ENCODE peak calls at places on chromosomes 12 and 14, in six cellular contexts. W, D, R, S, M and T are unnamed samples.

GRCh38 chr12:99911076-99911475 is 73.7 kb downstream of the ANKS1B start:
- DNase-seq in R (peak), M (no peak), W (no peak), D (no peak), S (no peak), T (no peak)

GRCh38 chr12:132489078-132489601 is 811 bp upstream of the FBRSL1 start:
- DNase-seq in W (no peak), D (no peak), M (peak), S (peak), R (no peak), T (no peak)

GRCh38 chr12:121205491-121205890 is 4.4 kb upstream of the P2RX4 start:
- DNase-seq in R (no peak), W (no peak), S (no peak), D (no peak), M (no peak), T (no peak)

GRCh38 chr12:96386794-96387193 is 13.4 kb downstream of the CDK17 start:
- DNase-seq in R (no peak), S (no peak), W (no peak), M (no peak), D (no peak), T (no peak)

GRCh38 chr14:54487771-54488170 is 1.0 kb downstream of the GMFB start:
- DNase-seq in R (peak), S (no peak), D (no peak), M (no peak), W (no peak), T (no peak)

GRCh38 chr12:111626230-111626629 is 27.1 kb upstream of the ATXN2 start:
- DNase-seq in D (no peak), W (no peak), S (no peak), R (no peak), M (no peak), T (no peak)

GRCh38 chr12:110543252-110543959 is 39.7 kb downstream of the PPTC7 start:
- DNase-seq in M (peak), D (no peak), R (peak), W (peak), S (no peak), T (no peak)

GRCh38 chr14:69711065-69711464 is 55.9 kb upstream of the SRSF5 start:
- DNase-seq in M (peak), R (no peak), W (peak), D (no peak), S (no peak), T (no peak)

GRCh38 chr14:31740688-31741087 is 179.5 kb downstream of the NUBPL start:
- DNase-seq in S (no peak), M (no peak), W (no peak), D (no peak), R (no peak), T (no peak)

GRCh38 chr12:50567926-50568325 is 63.1 kb downstream of the DIP2B start:
- DNase-seq in S (no peak), D (no peak), W (no peak), R (no peak), M (no peak), T (no peak)

GRCh38 chr12:46585854-46586621 is 213.5 kb upstream of the SLC38A2 start:
- DNase-seq in W (no peak), R (no peak), M (peak), D (no peak), S (no peak), T (no peak)

GRCh38 chr12:22333186-22333745 is 1.2 kb downstream of the ST8SIA1 start:
- DNase-seq in D (no peak), M (no peak), W (no peak), S (no peak), R (no peak), T (no peak)

GRCh38 chr14:68846466-68846865 is 53.6 kb upstream of the ZFP36L1 start:
- DNase-seq in R (no peak), D (no peak), W (no peak), S (no peak), M (no peak), T (no peak)

GRCh38 chr12:132353811-132354210 is 24.4 kb upstream of the GALNT9 start:
- DNase-seq in R (no peak), W (no peak), D (no peak), S (no peak), M (no peak), T (no peak)

GRCh38 chr12:26580619-26581018 is 252.4 kb downstream of the ITPR2 start:
- DNase-seq in S (no peak), D (no peak), M (no peak), W (no peak), R (no peak), T (no peak)

GRCh38 chr14:100223332-100224171 is 15.4 kb upstream of the YY1 start:
- DNase-seq in M (no peak), D (no peak), S (no peak), R (no peak), W (no peak), T (no peak)

GRCh38 chr12:15540025-15540424 is 217.7 kb downstream of the PTPRO start:
- DNase-seq in M (no peak), R (no peak), S (no peak), W (no peak), D (no peak), T (no peak)

GRCh38 chr14:54597795-54598443 is 31.0 kb downstream of the SAMD4A start:
- DNase-seq in R (no peak), S (no peak), D (no peak), M (no peak), W (no peak), T (no peak)

GRCh38 chr12:21934173-21934572 is 7.1 kb downstream of the ABCC9 start:
- DNase-seq in D (no peak), M (no peak), S (no peak), W (no peak), R (no peak), T (no peak)

GRCh38 chr12:84056-84455 is 17.5 kb downstream of the IQSEC3 start:
- DNase-seq in R (no peak), S (no peak), D (no peak), W (peak), M (no peak), T (peak)

GRCh38 chr14:93239869-93240677 is 33.0 kb downstream of the UBR7 start:
- DNase-seq in D (no peak), W (no peak), R (peak), M (no peak), S (no peak), T (no peak)

GRCh38 chr14:90627478-90627877 is 188.8 kb downstream of the TTC7B start:
- DNase-seq in S (no peak), D (no peak), W (no peak), R (no peak), M (no peak), T (no peak)

GRCh38 chr12:127987199-127987901 is 279.6 kb upstream of the TMEM132C start:
- DNase-seq in D (no peak), R (no peak), W (no peak), S (no peak), M (peak), T (no peak)

GRCh38 chr12:121534495-121535148 is 46.2 kb downstream of the KDM2B start:
- DNase-seq in S (peak), W (no peak), D (no peak), R (no peak), M (no peak), T (no peak)

GRCh38 chr12:104718581-104718980 is 239.5 kb downstream of the SLC41A2 start:
- DNase-seq in R (no peak), W (no peak), D (no peak), M (no peak), S (no peak), T (no peak)

GRCh38 chr12:106759526-106760183 is 14.8 kb upstream of the RIC8B start:
- DNase-seq in M (no peak), R (no peak), D (no peak), S (no peak), W (no peak), T (no peak)

GRCh38 chr14:33184587-33184986 is 245.9 kb downstream of the NPAS3 start:
- DNase-seq in W (no peak), D (no peak), M (no peak), S (no peak), R (no peak), T (no peak)

GRCh38 chr12:86226481-86226880 is 29.7 kb downstream of the MGAT4C start:
- DNase-seq in R (no peak), S (no peak), D (no peak), M (no peak), W (no peak), T (no peak)

GRCh38 chr12:91980345-91980744 is 165.3 kb downstream of the BTG1 start:
- DNase-seq in W (no peak), D (no peak), S (no peak), M (no peak), R (no peak), T (no peak)